ENCODE peak calls at places on chromosomes 13 and 19, in nine cellular contexts. X, C, R, Q, I, P, M, Y and D are unnamed samples.

GRCh38 chr13:20495087-20496023 is 30.3 kb downstream of the CRYL1 start:
- DNase-seq in X (peak; percentile 68), C (no peak), R (peak; percentile 74), Q (peak; percentile 68), I (peak; percentile 78), P (peak; percentile 65), M (peak; percentile 78), Y (peak; percentile 91), D (peak; percentile 94)

GRCh38 chr13:99230991-99231390 is 27.2 kb downstream of the GPR18 start:
- DNase-seq in X (no peak), C (no peak), R (no peak), Q (no peak), I (no peak), P (no peak), M (no peak), Y (no peak), D (no peak)

GRCh38 chr19:485583-486236 is 10.6 kb upstream of the MADCAM1 start:
- DNase-seq in X (no peak), C (no peak), R (no peak), Q (no peak), I (peak; percentile 60), P (no peak), M (peak; percentile 67), Y (peak; percentile 29), D (peak; percentile 97)

GRCh38 chr13:75480691-75481175 is 1.2 kb downstream of the TBC1D4 start:
- DNase-seq in X (peak; percentile 11), C (no peak), R (peak; percentile 82), Q (peak; percentile 88), I (peak; percentile 53), P (peak; percentile 80), M (peak; percentile 28), Y (peak; percentile 42), D (peak; percentile 63)

GRCh38 chr13:96460571-96460970 is 370.7 kb downstream of the HS6ST3 start:
- DNase-seq in X (no peak), C (no peak), R (no peak), Q (no peak), I (peak; percentile 0), P (no peak), M (no peak), Y (no peak), D (no peak)

GRCh38 chr13:30679483-30680330 is 55.6 kb upstream of the ALOX5AP start:
- DNase-seq in X (peak; percentile 23), C (no peak), R (no peak), Q (peak; percentile 44), I (peak; percentile 59), P (no peak), M (no peak), Y (no peak), D (peak; percentile 82)

GRCh38 chr19:31559494-31559893 is 210.3 kb upstream of the TSHZ3 start:
- DNase-seq in X (no peak), C (no peak), R (no peak), Q (no peak), I (no peak), P (no peak), M (no peak), Y (no peak), D (no peak)

GRCh38 chr13:47256618-47257017 is 359.8 kb upstream of the HTR2A start:
- DNase-seq in X (no peak), C (no peak), R (no peak), Q (no peak), I (peak; percentile 74), P (no peak), M (no peak), Y (no peak), D (peak; percentile 60)

GRCh38 chr13:23956106-23956505 is 58.8 kb upstream of the C1QTNF9B start:
- DNase-seq in X (no peak), C (no peak), R (peak; percentile 45), Q (no peak), I (peak; percentile 28), P (no peak), M (no peak), Y (no peak), D (peak; percentile 62)

GRCh38 chr19:11596156-11596555 is 1.1 kb upstream of the ZNF627 start:
- DNase-seq in X (no peak), C (no peak), R (no peak), Q (no peak), I (no peak), P (no peak), M (no peak), Y (no peak), D (no peak)

GRCh38 chr19:29668746-29669609 is 3.7 kb downstream of the PLEKHF1 start:
- DNase-seq in X (no peak), C (no peak), R (no peak), Q (no peak), I (no peak), P (no peak), M (no peak), Y (no peak), D (peak; percentile 71)

GRCh38 chr19:42634409-42635232 is 39.9 kb upstream of the CEACAM8 start:
- DNase-seq in X (no peak), C (no peak), R (no peak), Q (peak; percentile 69), I (peak; percentile 43), P (peak; percentile 44), M (no peak), Y (peak; percentile 22), D (peak; percentile 87)

GRCh38 chr13:91459485-91459884 is 61.1 kb downstream of the GPC5 start:
- DNase-seq in X (no peak), C (no peak), R (no peak), Q (peak; percentile 6), I (no peak), P (no peak), M (no peak), Y (no peak), D (no peak)

GRCh38 chr19:55179570-55180484 is at the start of gene SYT5:
- DNase-seq in X (peak; percentile 56), C (no peak), R (peak; percentile 62), Q (peak; percentile 86), I (peak; percentile 42), P (peak; percentile 40), M (no peak), Y (no peak), D (peak; percentile 96)

GRCh38 chr19:54653181-54653809 is 9.5 kb upstream of the LILRB4 start:
- DNase-seq in X (no peak), C (no peak), R (no peak), Q (peak; percentile 16), I (peak; percentile 29), P (no peak), M (no peak), Y (no peak), D (peak; percentile 88)

GRCh38 chr13:71240906-71241305 is 626.1 kb downstream of the DACH1 start:
- DNase-seq in X (no peak), C (no peak), R (no peak), Q (peak; percentile 16), I (peak; percentile 32), P (no peak), M (no peak), Y (no peak), D (no peak)

GRCh38 chr19:12952488-12953455 is 4.3 kb downstream of the GADD45GIP1 start:
- DNase-seq in X (no peak), C (no peak), R (no peak), Q (no peak), I (peak; percentile 77), P (no peak), M (no peak), Y (no peak), D (peak; percentile 97)

GRCh38 chr19:12956446-12957388 is at the start of gene GADD45GIP1:
- DNase-seq in X (peak; percentile 79), C (no peak), R (peak; percentile 80), Q (peak; percentile 92), I (peak; percentile 86), P (peak; percentile 79), M (peak; percentile 70), Y (peak; percentile 45), D (peak; percentile 96)

GRCh38 chr19:12953456-12954149 is 3.4 kb downstream of the GADD45GIP1 start:
- DNase-seq in X (no peak), C (no peak), R (no peak), Q (no peak), I (no peak), P (no peak), M (no peak), Y (no peak), D (peak; percentile 54)

GRCh38 chr19:12954150-12954962 is 2.7 kb downstream of the GADD45GIP1 start:
- DNase-seq in X (no peak), C (no peak), R (peak; percentile 36), Q (no peak), I (no peak), P (no peak), M (no peak), Y (no peak), D (peak; percentile 1)

DNA sequence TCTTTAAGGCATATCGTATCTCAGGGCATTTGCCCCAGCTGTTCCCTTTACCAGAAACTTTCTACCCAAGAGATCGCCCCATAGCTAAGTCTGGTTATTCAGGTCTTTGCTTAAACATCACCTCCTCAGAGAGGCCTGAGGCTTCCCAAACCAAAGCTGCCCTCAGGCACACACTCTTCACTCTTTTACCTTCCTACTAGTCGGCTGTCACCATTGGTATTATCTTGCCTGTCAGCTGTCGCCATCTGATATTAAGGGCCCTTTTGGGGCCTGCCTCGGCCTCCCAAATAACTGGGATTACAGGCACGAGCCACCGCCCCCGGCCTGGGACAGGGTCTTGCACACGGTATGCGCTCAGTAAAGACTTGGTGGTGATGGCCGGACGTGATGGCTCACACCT is 1.0 kb downstream of the GADD45GIP1 start:
- DNase-seq in X (no peak), C (no peak), R (no peak), Q (no peak), I (no peak), P (no peak), M (no peak), Y (no peak), D (peak; percentile 69)
- H3K36me3 ChIP-seq in X (no peaks in the 10 kb centered on the region), C (peaks cover 38% of the 10 kb centered on the region), R (peaks cover 3% of the 10 kb centered on the region), Q (peaks cover 2% of the 10 kb centered on the region), I (peaks cover 10% of the 10 kb centered on the region), P (peaks cover 22% of the 10 kb centered on the region), M (peaks cover 43% of the 10 kb centered on the region), Y (no peaks in the 10 kb centered on the region), D (peaks cover 33% of the 10 kb centered on the region)

DNA sequence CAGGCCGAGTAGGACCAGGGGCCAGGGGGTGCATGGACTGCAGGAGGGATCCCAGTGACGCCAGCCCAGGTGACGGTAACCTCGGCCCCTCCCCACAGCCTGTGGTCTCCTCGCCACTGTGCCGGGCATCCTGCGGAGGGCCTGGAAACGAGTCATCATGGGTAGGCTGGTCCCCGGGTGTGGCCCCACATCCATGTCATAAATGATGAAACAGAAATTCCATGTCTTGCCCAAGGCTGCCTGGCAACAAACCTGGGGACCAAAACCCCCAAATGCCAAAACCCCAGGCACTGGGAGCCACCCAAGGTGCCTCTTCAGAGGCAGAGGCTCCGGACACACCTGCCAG is 20.9 kb downstream of the MAP2K2 start:
- DNase-seq in X (no peak), C (no peak), R (no peak), Q (no peak), I (no peak), P (no peak), M (no peak), Y (no peak), D (peak; percentile 92)
- H3K36me3 ChIP-seq in X (no peaks in the 10 kb centered on the region), C (peaks cover 90% of the 10 kb centered on the region), R (peaks cover 11% of the 10 kb centered on the region), Q (no peaks in the 10 kb centered on the region), I (peaks cover 15% of the 10 kb centered on the region), P (peaks cover 56% of the 10 kb centered on the region), M (peaks cover 97% of the 10 kb centered on the region), Y (peaks cover 4% of the 10 kb centered on the region), D (peaks cover 61% of the 10 kb centered on the region)

GRCh38 chr19:38905186-38905539 is 5.4 kb downstream of the NFKBIB start:
- DNase-seq in X (no peak), C (no peak), R (no peak), Q (no peak), I (no peak), P (no peak), M (no peak), Y (no peak), D (no peak)
- H3K36me3 ChIP-seq in X (peaks cover 6% of the 10 kb centered on the region), C (peaks cover 46% of the 10 kb centered on the region), R (no peaks in the 10 kb centered on the region), Q (peaks cover 3% of the 10 kb centered on the region), I (no peaks in the 10 kb centered on the region), P (peaks cover 33% of the 10 kb centered on the region), M (peaks cover 61% of the 10 kb centered on the region), Y (no peaks in the 10 kb centered on the region), D (peaks cover 2% of the 10 kb centered on the region)

GRCh38 chr13:113518080-113518803 is 27.7 kb upstream of the DCUN1D2 start:
- DNase-seq in X (no peak), C (no peak), R (no peak), Q (no peak), I (no peak), P (no peak), M (no peak), Y (no peak), D (no peak)
- H3K36me3 ChIP-seq in X (no peaks in the 10 kb centered on the region), C (peaks cover 63% of the 10 kb centered on the region), R (no peaks in the 10 kb centered on the region), Q (no peaks in the 10 kb centered on the region), I (peaks cover 14% of the 10 kb centered on the region), P (peaks cover 9% of the 10 kb centered on the region), M (peaks cover 87% of the 10 kb centered on the region), Y (no peaks in the 10 kb centered on the region), D (peaks cover 46% of the 10 kb centered on the region)